ENCODE peak calls at places on chromosomes 7 and 10, in four cellular contexts. One of them, this sample, is unnamed. For H3F3A, the result is how much of the 10 kb centered on the place peaks cover.

GRCh38 chr10:3470191-3470590 is 297.6 kb upstream of the PITRM1 start:
- DNase-seq in PC-3: no peak
- DNase-seq in GM23338: no peak
- DNase-seq in MM.1S: no peak
- DNase-seq in this sample: no peak

GRCh38 chr7:107318523-107319160 is 149.8 kb downstream of the HBP1 start:
- DNase-seq in GM23338: no peak
- DNase-seq in MM.1S: no peak
- DNase-seq in PC-3: peak
- DNase-seq in this sample: peak

GRCh38 chr7:3552499-3552898 is 251.4 kb downstream of the SDK1 start:
- DNase-seq in PC-3: no peak
- DNase-seq in MM.1S: no peak
- DNase-seq in GM23338: no peak
- DNase-seq in this sample: no peak

GRCh38 chr7:157310676-157311185 is 26.1 kb upstream of the DNAJB6 start:
- DNase-seq in MM.1S: no peak
- DNase-seq in PC-3: peak
- DNase-seq in GM23338: peak
- DNase-seq in this sample: no peak

GRCh38 chr7:45700556-45700955 is 126.4 kb downstream of the ADCY1 start:
- DNase-seq in GM23338: no peak
- DNase-seq in PC-3: no peak
- DNase-seq in MM.1S: no peak
- DNase-seq in this sample: no peak

GRCh38 chr10:11515596-11516418 is 95.6 kb downstream of the USP6NL start:
- DNase-seq in GM23338: peak
- DNase-seq in PC-3: peak
- DNase-seq in MM.1S: peak
- DNase-seq in this sample: peak

GRCh38 chr7:100611983-100612729 is at the start of gene MOSPD3:
- DNase-seq in MM.1S: peak
- DNase-seq in PC-3: peak
- DNase-seq in GM23338: peak
- DNase-seq in this sample: peak

GRCh38 chr10:387949-388660 is 252.8 kb downstream of the ZMYND11 start:
- DNase-seq in GM23338: no peak
- DNase-seq in PC-3: no peak
- DNase-seq in MM.1S: no peak
- DNase-seq in this sample: no peak

GRCh38 chr7:27560706-27561235 is 101.9 kb downstream of the HIBADH start:
- DNase-seq in GM23338: no peak
- DNase-seq in MM.1S: no peak
- DNase-seq in PC-3: peak
- DNase-seq in this sample: no peak

GRCh38 chr10:121312582-121312981 is 285.7 kb downstream of the FGFR2 start:
- DNase-seq in MM.1S: no peak
- DNase-seq in PC-3: no peak
- DNase-seq in GM23338: no peak
- DNase-seq in this sample: no peak

GRCh38 chr7:1741751-1742554 is 71.9 kb downstream of the ELFN1 start:
- DNase-seq in GM23338: no peak
- DNase-seq in MM.1S: peak
- DNase-seq in PC-3: peak
- DNase-seq in this sample: no peak

GRCh38 chr10:43864622-43865021 is 215.9 kb upstream of the ZNF32 start:
- DNase-seq in MM.1S: no peak
- DNase-seq in PC-3: no peak
- DNase-seq in GM23338: no peak
- DNase-seq in this sample: no peak

GRCh38 chr7:142438235-142438922 is 180.5 kb upstream of the PRSS58 start:
- DNase-seq in PC-3: peak
- DNase-seq in GM23338: peak
- DNase-seq in MM.1S: peak
- DNase-seq in this sample: peak

GRCh38 chr7:143085109-143085508 is 33.0 kb downstream of the OR6V1 start:
- DNase-seq in GM23338: no peak
- DNase-seq in PC-3: no peak
- DNase-seq in MM.1S: no peak
- DNase-seq in this sample: no peak

GRCh38 chr7:135759537-135759936 is 10.9 kb upstream of the FAM180A start:
- DNase-seq in GM23338: no peak
- DNase-seq in MM.1S: no peak
- DNase-seq in PC-3: no peak
- DNase-seq in this sample: no peak

GRCh38 chr7:33590902-33591301 is 314.4 kb upstream of the BMPER start:
- DNase-seq in MM.1S: no peak
- DNase-seq in GM23338: no peak
- DNase-seq in PC-3: peak
- DNase-seq in this sample: no peak

GRCh38 chr7:194996-195829 is 2.8 kb downstream of the FAM20C start:
- DNase-seq in PC-3: no peak
- DNase-seq in GM23338: no peak
- DNase-seq in MM.1S: no peak
- DNase-seq in this sample: no peak

GRCh38 chr10:71996598-71997371 is 32.6 kb downstream of the CHST3 start:
- DNase-seq in GM23338: no peak
- DNase-seq in MM.1S: no peak
- DNase-seq in PC-3: no peak
- DNase-seq in this sample: no peak

GRCh38 chr7:98733036-98733435 is 116.0 kb downstream of the NPTX2 start:
- DNase-seq in PC-3: peak
- DNase-seq in MM.1S: peak
- DNase-seq in GM23338: peak
- DNase-seq in this sample: peak

GRCh38 chr7:57449904-57450303 is at the start of gene ZNF716:
- DNase-seq in MM.1S: no peak
- DNase-seq in GM23338: no peak
- DNase-seq in PC-3: no peak
- DNase-seq in this sample: no peak

GRCh38 chr7:55100172-55100961 is 81.5 kb downstream of the EGFR start:
- DNase-seq in PC-3: no peak
- DNase-seq in GM23338: no peak
- DNase-seq in MM.1S: no peak
- DNase-seq in this sample: no peak

GRCh38 chr7:149856-150636 is 42.3 kb upstream of the FAM20C start:
- DNase-seq in GM23338: peak
- DNase-seq in MM.1S: no peak
- DNase-seq in PC-3: no peak
- DNase-seq in this sample: no peak

GRCh38 chr10:101032637-101033201 is 1.7 kb downstream of the SFXN3 start:
- DNase-seq in PC-3: peak
- DNase-seq in GM23338: no peak
- DNase-seq in MM.1S: no peak
- DNase-seq in this sample: peak

GRCh38 chr10:49620841-49621378 is 7.1 kb downstream of the CHAT start:
- DNase-seq in PC-3: no peak
- DNase-seq in MM.1S: no peak
- DNase-seq in GM23338: no peak
- DNase-seq in this sample: no peak
- TF ChIP-seq EZH2phosphoT487 in PC-3: no peak
- TF ChIP-seq EZH2phosphoT487 in MM.1S: no peak
- TF ChIP-seq EZH2phosphoT487 in GM23338: no peak
- TF ChIP-seq EZH2phosphoT487 in this sample: no peak

DNA sequence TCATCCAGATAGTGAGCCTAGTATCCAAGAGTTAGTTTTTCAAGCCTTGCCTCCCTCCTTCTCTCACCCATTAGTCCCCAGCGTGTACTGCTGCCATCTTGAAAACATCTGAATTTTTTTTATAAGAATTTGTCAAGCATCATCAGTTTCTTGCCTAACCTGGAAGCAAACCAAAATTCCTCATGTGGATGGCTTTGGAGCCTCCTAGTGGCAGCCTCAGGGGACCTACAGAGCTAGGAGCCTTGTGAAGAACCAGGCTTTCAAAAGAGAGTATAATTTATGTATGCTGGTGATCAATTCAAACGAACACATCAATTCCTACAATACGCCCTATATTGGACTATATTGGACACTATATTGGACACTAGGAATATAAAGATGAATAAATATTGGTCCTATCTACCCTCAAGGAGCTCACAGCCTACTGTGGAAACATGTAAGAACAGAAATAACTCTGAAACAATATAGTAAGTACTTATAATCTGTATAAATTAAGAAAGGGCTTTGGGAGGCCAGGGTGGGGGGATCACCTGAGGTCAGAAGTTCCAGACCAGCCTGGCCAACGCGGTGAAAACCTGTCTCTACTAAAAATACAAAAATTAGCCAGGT is 63.4 kb downstream of the HPSE2 start:
- DNase-seq in MM.1S: peak
- DNase-seq in PC-3: peak
- DNase-seq in GM23338: peak
- DNase-seq in this sample: peak
- TF ChIP-seq CTCF in MM.1S: peak
- TF ChIP-seq CTCF in PC-3: peak
- TF ChIP-seq CTCF in GM23338: peak
- TF ChIP-seq CTCF in this sample: peak

GRCh38 chr7:130358471-130358870 is 13.9 kb downstream of the CPA5 start:
- DNase-seq in PC-3: no peak
- DNase-seq in GM23338: no peak
- DNase-seq in MM.1S: no peak
- DNase-seq in this sample: no peak

GRCh38 chr7:130361681-130362080 is 17.1 kb downstream of the CPA5 start:
- DNase-seq in GM23338: no peak
- DNase-seq in MM.1S: no peak
- DNase-seq in PC-3: no peak
- DNase-seq in this sample: no peak

GRCh38 chr7:130356760-130357611 is 12.4 kb downstream of the CPA5 start:
- DNase-seq in MM.1S: no peak
- DNase-seq in PC-3: peak
- DNase-seq in GM23338: no peak
- DNase-seq in this sample: no peak

GRCh38 chr7:130360518-130360917 is 15.9 kb downstream of the CPA5 start:
- DNase-seq in GM23338: no peak
- DNase-seq in PC-3: no peak
- DNase-seq in MM.1S: no peak
- DNase-seq in this sample: no peak

GRCh38 chr7:130359276-130359857 is 14.8 kb downstream of the CPA5 start:
- DNase-seq in MM.1S: no peak
- DNase-seq in PC-3: no peak
- DNase-seq in GM23338: no peak
- DNase-seq in this sample: no peak
- H3F3A ChIP-seq in MM.1S: under half
- H3F3A ChIP-seq in PC-3: under half
- H3F3A ChIP-seq in GM23338: under half
- H3F3A ChIP-seq in this sample: under half

DNA sequence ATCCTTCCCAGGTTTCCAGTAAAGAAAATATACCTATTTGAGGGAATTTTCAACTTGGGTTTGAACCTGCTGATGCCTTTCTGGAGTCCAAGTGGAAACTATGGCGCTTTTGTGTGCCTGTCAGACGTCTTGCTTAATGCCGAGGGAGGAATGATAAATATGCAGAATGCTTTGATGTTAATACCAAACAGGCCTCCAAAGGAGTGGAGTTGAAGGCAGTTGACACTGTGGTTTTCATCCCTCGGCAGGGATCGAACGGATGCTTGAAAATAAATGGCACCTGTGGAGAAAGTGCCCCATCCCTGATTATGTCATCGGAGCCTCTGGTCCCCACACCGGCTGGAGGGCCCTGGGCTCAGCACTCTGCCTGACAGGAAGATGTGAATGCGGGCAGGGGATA is 148.8 kb upstream of the GPR26 start:
- DNase-seq in GM23338: no peak
- DNase-seq in PC-3: no peak
- DNase-seq in MM.1S: no peak
- DNase-seq in this sample: no peak
- TF ChIP-seq EZH2phosphoT487 in GM23338: no peak
- TF ChIP-seq EZH2phosphoT487 in PC-3: no peak
- TF ChIP-seq EZH2phosphoT487 in MM.1S: no peak
- TF ChIP-seq EZH2phosphoT487 in this sample: no peak